ENCODE peak calls at places on chromosomes 5 and 9, in nine cellular contexts. K is GM13976; N is RWPE1; Q is naive thymus-derived CD8-positive, alpha-beta T cell; B is activated CD4-positive, alpha-beta T cell treated with anti-CD3 and anti-CD28 coated beads for 24 hours; I is SW480; X is CD4-positive, CD25-positive, alpha-beta regulatory T cell; S is hepatocyte; W is NCI-H2029 treated with DMSO at 0.1 percent for 48 hours. Z is an unnamed sample.

GRCh38 chr9:37209431-37210386 is 89.3 kb downstream of the ZCCHC7 start:
- DNase-seq in I (no peak), N (no peak), W (peak), X (no peak), K (no peak), Q (no peak), S (no peak), B (no peak), Z (no peak)

GRCh38 chr9:34555002-34555348 is 32.2 kb upstream of the ENHO start:
- DNase-seq in W (no peak), X (no peak), I (no peak), N (no peak), B (no peak), Q (no peak), K (no peak), S (peak), Z (no peak)

GRCh38 chr9:82011133-82011532 is 22.6 kb downstream of the SPATA31D1 start:
- DNase-seq in B (no peak), Q (no peak), N (no peak), X (no peak), S (no peak), W (no peak), I (no peak), K (no peak), Z (no peak)

GRCh38 chr9:124078641-124079040 is 67.1 kb downstream of the LHX2 start:
- DNase-seq in X (no peak), I (peak), W (no peak), N (peak), K (no peak), Q (no peak), S (no peak), B (no peak), Z (no peak)

GRCh38 chr9:113580041-113580953 is 116.8 kb downstream of the RGS3 start:
- DNase-seq in W (peak), N (peak), X (peak), K (no peak), I (no peak), B (peak), S (no peak), Q (peak), Z (no peak)

GRCh38 chr9:107545036-107545435 is 55.5 kb upstream of the KLF4 start:
- DNase-seq in Q (no peak), X (no peak), B (no peak), K (no peak), I (no peak), W (no peak), N (no peak), S (no peak), Z (no peak)

GRCh38 chr9:112705773-112706427 is 12.0 kb downstream of the INIP start:
- DNase-seq in W (no peak), I (peak), B (no peak), S (peak), X (no peak), Q (no peak), N (no peak), K (no peak), Z (peak)

GRCh38 chr5:131423056-131423455 is 159.2 kb downstream of the CDC42SE2 start:
- DNase-seq in B (no peak), Q (no peak), K (no peak), N (peak), X (no peak), I (peak), S (peak), W (peak), Z (no peak)

GRCh38 chr5:157613385-157614245 is 38.0 kb upstream of the ADAM19 start:
- DNase-seq in B (no peak), X (no peak), K (no peak), I (no peak), Q (no peak), S (no peak), N (no peak), W (no peak), Z (no peak)

GRCh38 chr5:180533845-180534244 is 39.7 kb downstream of the CNOT6 start:
- DNase-seq in B (no peak), Q (no peak), W (no peak), X (no peak), N (no peak), K (no peak), I (no peak), S (no peak), Z (no peak)

GRCh38 chr9:32672478-32672877 is 37.0 kb upstream of the TAF1L start:
- DNase-seq in I (no peak), N (peak), W (no peak), Q (no peak), B (no peak), S (no peak), K (no peak), X (no peak), Z (no peak)

GRCh38 chr5:59615272-59615671 is 278.3 kb downstream of the PDE4D start:
- DNase-seq in S (no peak), K (no peak), X (no peak), B (no peak), W (no peak), N (peak), I (no peak), Q (no peak), Z (peak)

GRCh38 chr9:134624827-134625181 is 16.8 kb upstream of the COL5A1 start:
- DNase-seq in Q (no peak), W (no peak), S (no peak), I (peak), K (no peak), N (peak), X (no peak), B (no peak), Z (peak)

GRCh38 chr5:67141644-67142043 is 55.0 kb downstream of the CD180 start:
- DNase-seq in K (no peak), S (no peak), N (no peak), Q (no peak), W (peak), B (no peak), X (no peak), I (no peak), Z (no peak)

GRCh38 chr5:125209650-125210049 is 463.2 kb upstream of the ZNF608 start:
- DNase-seq in X (no peak), B (no peak), K (no peak), N (no peak), I (no peak), S (no peak), W (no peak), Q (no peak), Z (no peak)

GRCh38 chr5:168353216-168353957 is 61.9 kb downstream of the WWC1 start:
- DNase-seq in S (no peak), I (no peak), K (no peak), W (peak), Q (no peak), N (no peak), X (no peak), B (no peak), Z (no peak)

GRCh38 chr9:137305060-137305787 is 3.2 kb upstream of the NRARP start:
- DNase-seq in N (no peak), B (peak), X (peak), I (peak), W (peak), K (peak), S (peak), Q (peak), Z (peak)

GRCh38 chr5:120396186-120396585 is 67.9 kb upstream of the PRR16 start:
- DNase-seq in I (no peak), Q (no peak), X (no peak), S (no peak), K (no peak), N (peak), W (no peak), B (no peak), Z (peak)

GRCh38 chr5:8394965-8395364 is 526.0 kb downstream of the MTRR start:
- DNase-seq in W (no peak), S (no peak), N (no peak), K (no peak), B (no peak), X (no peak), I (peak), Q (no peak), Z (no peak)

GRCh38 chr9:136693490-136694162 is 6.4 kb upstream of the AGPAT2 start:
- DNase-seq in X (no peak), B (no peak), K (no peak), Q (no peak), N (peak), I (peak), W (no peak), S (peak), Z (peak)

GRCh38 chr5:107413754-107414153 is 257.0 kb downstream of the EFNA5 start:
- DNase-seq in B (no peak), N (no peak), K (no peak), W (no peak), I (no peak), Q (no peak), S (no peak), X (no peak), Z (no peak)

GRCh38 chr5:135344351-135344750 is 54.7 kb downstream of the MACROH2A1 start:
- DNase-seq in N (no peak), K (no peak), B (no peak), Q (no peak), I (no peak), S (no peak), W (no peak), X (no peak), Z (no peak)

GRCh38 chr9:69178583-69179011 is 4.5 kb downstream of the TJP2 start:
- DNase-seq in K (no peak), I (peak), W (no peak), N (peak), Q (no peak), S (no peak), B (no peak), X (peak), Z (peak)

GRCh38 chr5:101271945-101272344 is 368.9 kb upstream of the ST8SIA4 start:
- DNase-seq in W (no peak), I (no peak), S (no peak), Q (no peak), B (no peak), X (no peak), N (no peak), K (no peak), Z (no peak)

GRCh38 chr5:5551499-5551898 is 129.0 kb downstream of the ICE1 start:
- DNase-seq in W (no peak), S (no peak), Q (no peak), N (no peak), K (no peak), X (no peak), I (no peak), B (no peak), Z (no peak)

GRCh38 chr5:113186061-113186460 is 209.5 kb downstream of the DCP2 start:
- DNase-seq in S (no peak), N (no peak), I (no peak), Q (no peak), X (no peak), W (no peak), B (no peak), K (no peak), Z (no peak)

GRCh38 chr9:122097679-122098315 is 4.7 kb upstream of the TTLL11 start:
- DNase-seq in K (no peak), N (no peak), X (no peak), W (no peak), I (peak), B (no peak), S (no peak), Q (no peak), Z (no peak)